ENCODE peak calls at places on chromosomes 16 and 17, in five cellular contexts. B is HCT116, N is K562, A is HepG2, C is SK-N-SH. Q is an unnamed sample.

GRCh38 chr17:17060930-17061329 is 18.7 kb downstream of the MPRIP start:
- DNase-seq in C (no peak), A (no peak), B (no peak), N (no peak), Q (no peak)

GRCh38 chr17:78884148-78884870 is 18.7 kb downstream of the CEP295NL start:
- DNase-seq in C (no peak), N (no peak), B (no peak), A (no peak), Q (no peak)

GRCh38 chr17:42018339-42018738 is 1.1 kb upstream of the DNAJC7 start:
- DNase-seq in B (no peak), N (no peak), A (peak), C (no peak), Q (no peak)

GRCh38 chr16:86048221-86048620 is 149.3 kb downstream of the IRF8 start:
- DNase-seq in B (no peak), C (no peak), A (no peak), N (no peak), Q (no peak)

GRCh38 chr16:13093676-13094075 is 192.3 kb downstream of the SHISA9 start:
- DNase-seq in C (no peak), B (no peak), N (no peak), A (no peak), Q (no peak)

GRCh38 chr16:71410146-71410545 is 31.7 kb downstream of the TLE7 start:
- DNase-seq in A (no peak), B (no peak), N (no peak), C (no peak), Q (no peak)

GRCh38 chr16:4114257-4115208 is 1.7 kb downstream of the ADCY9 start:
- DNase-seq in B (no peak), N (no peak), A (no peak), C (no peak), Q (no peak)

GRCh38 chr17:81314410-81315169 is 19.5 kb upstream of the SLC38A10 start:
- DNase-seq in A (no peak), N (no peak), C (no peak), B (no peak), Q (no peak)

GRCh38 chr17:81676906-81677305 is 6.7 kb downstream of the ARL16 start:
- DNase-seq in C (peak), A (no peak), N (no peak), B (no peak), Q (no peak)

GRCh38 chr17:63445571-63446217 is 412 bp downstream of the CYB561 start:
- DNase-seq in B (peak), A (no peak), N (peak), C (peak), Q (no peak)

GRCh38 chr17:50640701-50641338 is 6.1 kb downstream of the ABCC3 start:
- DNase-seq in N (peak), A (peak), C (no peak), B (no peak), Q (no peak)

GRCh38 chr16:77414752-77415231 is 20.0 kb downstream of the ADAMTS18 start:
- DNase-seq in C (no peak), A (no peak), B (no peak), N (no peak), Q (no peak)

GRCh38 chr16:88298882-88299745 is 83.6 kb upstream of the ZNF469 start:
- DNase-seq in B (no peak), N (no peak), C (no peak), A (no peak), Q (no peak)

GRCh38 chr16:88591577-88592021 is 21.4 kb downstream of the ZC3H18 start:
- DNase-seq in C (no peak), B (no peak), A (no peak), N (no peak), Q (peak)

GRCh38 chr17:55794681-55795080 is 43.8 kb downstream of the PCTP start:
- DNase-seq in N (no peak), C (no peak), A (no peak), B (no peak), Q (no peak)

GRCh38 chr17:74037320-74037719 is 166.2 kb upstream of the RPL38 start:
- DNase-seq in C (peak), B (no peak), A (no peak), N (no peak), Q (no peak)

GRCh38 chr16:57003439-57004386 is 14.4 kb downstream of the NLRC5 start:
- DNase-seq in A (no peak), N (no peak), B (no peak), C (no peak), Q (no peak)

GRCh38 chr16:26736084-26736483 is 330.6 kb upstream of the C16orf82 start:
- DNase-seq in A (no peak), C (no peak), B (no peak), N (no peak), Q (no peak)

GRCh38 chr16:66458292-66458691 is 31.2 kb downstream of the BEAN1 start:
- DNase-seq in N (no peak), C (no peak), B (no peak), A (no peak), Q (no peak)

GRCh38 chr16:51759999-51760398 is 608.9 kb upstream of the SALL1 start:
- DNase-seq in N (no peak), A (no peak), C (no peak), B (no peak), Q (no peak)

GRCh38 chr17:31745964-31746650 is 112.9 kb downstream of the COPRS start:
- DNase-seq in N (no peak), A (no peak), C (no peak), B (no peak), Q (no peak)

GRCh38 chr17:1898332-1898731 is 68.5 kb downstream of the RPA1 start:
- DNase-seq in N (no peak), A (no peak), C (peak), B (no peak), Q (no peak)

GRCh38 chr17:80882926-80883685 is 108.5 kb upstream of the CHMP6 start:
- DNase-seq in N (no peak), B (no peak), A (no peak), C (no peak), Q (no peak)

GRCh38 chr17:74212262-74212912 is 984 bp upstream of the TTYH2 start:
- DNase-seq in A (no peak), B (no peak), N (peak), C (no peak), Q (no peak)

GRCh38 chr16:21264226-21265036 is 13.7 kb downstream of the CRYM start:
- DNase-seq in A (peak), N (no peak), B (no peak), C (no peak), Q (no peak)

GRCh38 chr17:70668276-70668937 is 499.1 kb downstream of the KCNJ2 start:
- DNase-seq in C (no peak), A (no peak), N (no peak), B (no peak), Q (no peak)

GRCh38 chr17:17416007-17416399 is 60.8 kb upstream of the MED9 start:
- DNase-seq in A (peak), N (peak), B (peak), C (peak), Q (peak)

GRCh38 chr16:85888405-85889331 is 10.3 kb upstream of the IRF8 start:
- DNase-seq in N (no peak), B (no peak), C (no peak), A (peak), Q (peak)

GRCh38 chr17:68599091-68599872 is 1.9 kb downstream of the FAM20A start:
- DNase-seq in B (no peak), C (no peak), A (no peak), N (no peak), Q (no peak)

GRCh38 chr17:72193395-72194106 is 72.7 kb downstream of the SOX9 start:
- DNase-seq in C (no peak), B (no peak), A (no peak), N (no peak), Q (no peak)

GRCh38 chr17:32609085-32609484 is 122.3 kb downstream of the CDK5R1 start:
- DNase-seq in B (peak), N (no peak), A (peak), C (peak), Q (peak)

GRCh38 chr16:29992371-29992967 is 2.9 kb downstream of the HIRIP3 start:
- DNase-seq in C (no peak), N (no peak), A (no peak), B (no peak), Q (no peak)

GRCh38 chr16:13231365-13231764 is 330.0 kb downstream of the SHISA9 start:
- DNase-seq in A (no peak), B (no peak), N (no peak), C (no peak), Q (no peak)

DNA sequence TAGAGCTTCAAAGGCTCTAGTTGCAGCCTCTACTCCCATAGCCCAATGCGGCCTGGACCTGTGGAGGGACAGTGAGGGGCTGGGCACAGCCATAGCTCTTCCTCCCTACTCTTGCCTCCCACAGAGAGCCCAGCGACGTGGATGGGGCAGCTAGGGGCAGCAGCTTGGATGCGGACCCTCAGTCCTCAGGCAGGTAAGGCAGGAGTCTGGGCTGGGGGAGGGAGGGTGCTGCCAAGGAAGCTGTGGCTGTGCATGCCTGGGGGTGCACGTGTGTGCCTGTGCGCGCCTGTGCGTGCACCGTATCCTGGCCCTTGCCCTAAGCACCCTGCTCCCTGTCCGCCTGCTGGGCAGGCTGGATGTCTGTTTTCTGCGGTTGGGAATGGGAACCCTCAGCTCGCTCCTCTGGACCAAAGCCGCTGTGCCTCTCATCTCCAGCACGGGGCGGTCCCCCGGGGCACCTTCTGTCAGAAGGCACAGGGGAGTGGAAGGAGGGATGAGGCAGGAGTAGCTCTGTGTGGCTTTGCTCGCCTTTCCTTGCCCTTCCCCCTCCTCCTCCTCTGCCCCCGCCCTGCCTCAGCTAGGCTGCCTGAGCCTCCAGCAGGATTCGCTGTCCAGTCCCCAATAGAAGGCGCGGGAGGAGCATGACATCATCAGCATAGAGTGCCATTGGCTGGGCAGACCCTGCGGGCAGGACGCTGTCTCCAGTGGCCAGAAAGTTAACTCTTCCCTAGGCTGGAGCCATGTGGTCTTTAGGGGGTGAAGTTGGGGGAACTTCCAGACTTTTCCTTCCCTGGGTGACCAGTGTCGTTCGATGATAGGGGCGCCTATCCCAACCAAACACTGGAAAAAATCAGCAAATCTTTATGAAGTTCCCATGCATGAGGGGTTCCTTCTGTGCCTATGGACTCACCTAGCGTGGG is 797 bp downstream of the PRCD start:
- DNase-seq in B (peak), A (peak), N (peak), C (peak), Q (no peak)
- TF ChIP-seq ZBTB33 in B (no peak), A (peak), N (no peak), C (no peak), Q (no peak)

DNA sequence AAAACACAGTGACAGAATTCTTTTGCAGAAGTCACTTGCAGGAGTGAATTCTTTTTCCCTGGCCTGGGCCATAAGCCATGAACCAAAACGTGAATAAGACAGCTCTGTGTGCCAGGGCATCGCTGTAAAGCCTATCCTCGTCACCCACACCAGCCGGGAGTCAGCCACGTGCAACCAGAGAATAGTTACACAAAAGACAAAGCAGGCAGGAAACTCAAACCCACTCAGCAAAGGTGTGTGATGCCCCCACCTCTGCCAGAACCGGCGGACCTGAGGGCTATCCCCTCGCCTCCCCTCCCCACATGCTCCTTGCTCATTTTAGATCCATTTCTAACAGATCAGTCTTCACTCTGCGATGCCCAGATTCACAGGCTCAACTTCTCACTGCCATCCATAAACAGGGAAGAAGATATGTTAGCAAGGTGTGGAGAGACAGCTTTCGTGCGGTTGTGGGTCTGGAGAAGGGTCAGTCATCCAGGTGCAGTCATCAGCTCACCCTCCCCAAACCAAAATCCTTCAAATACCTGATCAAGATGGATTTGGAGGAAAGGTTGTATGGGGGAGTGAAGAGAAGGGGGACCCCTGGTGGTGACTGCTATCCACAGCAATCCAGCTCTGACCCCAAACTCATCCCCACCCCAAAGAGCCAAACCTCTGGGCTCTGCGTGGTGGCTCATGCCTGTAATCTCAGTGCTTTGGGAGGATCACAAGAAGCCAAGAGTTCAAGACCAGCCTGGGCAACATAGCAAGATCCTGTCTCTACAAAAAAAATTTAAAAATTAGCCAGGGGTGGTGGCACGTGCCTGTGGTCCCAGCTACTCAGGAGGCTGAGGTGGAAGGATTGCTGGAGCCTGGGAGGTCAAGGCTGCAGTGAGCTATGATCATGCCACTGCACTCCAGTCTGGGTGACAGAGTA is 219.2 kb downstream of the C16orf78 start:
- DNase-seq in A (peak), N (peak), B (peak), C (peak), Q (no peak)
- TF ChIP-seq ZBTB33 in A (no peak), N (no peak), B (no peak), C (no peak), Q (no peak)

DNA sequence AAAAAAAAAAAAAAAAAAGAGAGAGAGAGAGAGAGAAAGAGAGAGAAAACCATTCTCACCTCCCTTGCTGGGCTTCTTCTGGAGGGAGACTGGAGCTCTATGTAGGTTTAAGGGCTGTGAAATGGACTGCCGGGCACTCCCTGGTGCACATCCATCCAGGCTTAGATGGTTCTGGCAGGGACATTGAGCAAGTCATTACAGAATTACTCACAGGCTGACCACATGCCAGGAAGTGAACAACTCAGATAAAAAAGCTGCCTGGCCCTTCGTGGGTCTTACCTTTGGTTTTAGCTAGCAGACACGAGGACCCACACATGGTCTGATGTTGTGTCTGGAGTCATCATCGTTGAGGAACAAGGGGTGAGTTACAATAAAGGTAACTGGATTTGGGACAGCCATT is 847.4 kb upstream of the EEF2KMT start:
- DNase-seq in C (peak), N (no peak), A (no peak), B (no peak), Q (no peak)
- TF ChIP-seq ZBTB33 in C (no peak), N (no peak), A (no peak), B (no peak), Q (no peak)

DNA sequence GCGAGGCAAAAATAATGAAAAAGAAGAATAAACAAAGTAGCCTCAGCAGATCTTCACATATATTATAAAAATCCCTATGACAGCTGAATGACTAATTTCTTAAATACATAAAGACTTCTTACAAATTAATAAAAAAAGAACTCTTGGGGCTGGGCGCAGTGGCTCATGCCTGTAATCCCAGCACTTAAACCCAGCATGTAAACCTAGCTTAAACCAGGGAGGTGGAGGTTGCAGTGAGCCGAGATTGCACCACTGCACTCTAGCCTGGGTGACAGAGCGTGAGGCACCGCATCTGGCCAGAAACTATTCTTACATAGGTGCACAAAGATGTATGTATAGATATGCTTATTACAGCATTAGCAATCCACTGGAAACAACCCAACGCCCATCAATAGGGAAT is 27.7 kb downstream of the C17orf100 start:
- DNase-seq in C (no peak), A (no peak), B (no peak), N (no peak), Q (no peak)
- TF ChIP-seq ZBTB33 in C (no peak), A (no peak), B (no peak), N (no peak), Q (no peak)

GRCh38 chr16:83926726-83927397 is 26.2 kb upstream of the OSGIN1 start:
- DNase-seq in N (peak), A (peak), C (peak), B (peak), Q (no peak)
- TF ChIP-seq ZBTB33 in N (no peak), A (no peak), C (no peak), B (peak), Q (peak)

DNA sequence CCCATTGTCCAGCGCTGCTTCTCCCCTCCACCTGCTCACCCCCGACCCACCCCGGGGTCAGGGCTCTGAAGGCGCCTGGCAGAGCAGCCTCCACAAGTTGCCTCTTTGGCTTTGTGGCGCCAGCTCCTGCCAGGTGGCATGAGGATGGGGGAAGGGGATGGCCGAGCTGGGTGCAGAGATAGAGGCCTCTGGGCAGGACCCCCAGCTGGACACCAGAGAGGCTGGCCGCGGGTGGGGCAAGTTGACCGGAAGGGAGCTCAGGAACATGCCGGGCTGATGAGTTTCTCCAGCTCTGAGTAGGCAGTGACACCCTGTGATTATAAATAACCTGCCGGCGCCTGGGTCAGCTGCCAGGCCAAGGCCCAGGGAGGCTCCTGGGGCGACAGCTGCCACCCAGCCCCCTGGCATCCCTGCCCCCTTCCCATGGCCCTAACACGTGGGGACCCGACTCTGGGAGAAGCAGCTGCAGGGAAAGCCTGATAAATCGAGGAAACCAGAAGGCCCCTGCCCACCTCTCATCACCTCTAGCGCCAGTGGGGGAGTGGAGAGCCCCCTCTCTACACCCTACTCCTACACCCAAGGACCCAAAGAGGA is 729 bp downstream of the P2RX5 start:
- DNase-seq in B (no peak), N (no peak), A (no peak), C (peak), Q (no peak)
- TF ChIP-seq ZBTB33 in B (no peak), N (no peak), A (no peak), C (no peak), Q (no peak)

DNA sequence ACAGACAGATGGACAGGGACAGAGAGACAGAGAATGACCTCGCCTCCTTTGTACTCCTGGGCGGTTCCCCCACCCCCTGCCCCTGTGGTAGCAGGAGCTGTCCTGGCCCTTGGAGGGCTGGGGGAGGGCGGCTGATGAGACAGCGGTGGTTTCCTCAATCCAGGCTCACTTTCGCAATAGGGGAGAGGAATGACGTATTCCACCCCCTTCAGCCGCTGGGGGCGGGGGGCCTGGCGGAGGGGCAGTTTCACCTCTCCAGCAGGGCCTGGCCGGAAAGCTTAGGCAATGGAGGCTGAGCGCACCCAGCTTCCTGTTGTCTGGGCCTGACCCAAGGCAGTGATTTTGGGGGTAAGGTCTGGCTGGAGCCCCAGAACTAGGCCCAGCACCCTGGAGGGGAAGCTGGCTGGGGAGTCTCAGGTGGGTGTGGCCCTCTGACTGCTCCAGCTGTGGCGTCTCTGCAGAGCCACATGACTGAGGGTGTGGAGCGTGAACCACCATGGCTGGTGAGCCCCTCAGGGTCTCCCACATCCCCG is 7.4 kb downstream of the FMNL1 start:
- DNase-seq in C (no peak), A (peak), B (no peak), N (peak), Q (peak)
- TF ChIP-seq ZBTB33 in C (no peak), A (no peak), B (no peak), N (no peak), Q (no peak)

GRCh38 chr16:84303023-84303422 is 8.3 kb downstream of the WFDC1 start:
- DNase-seq in N (no peak), B (no peak), A (no peak), C (no peak), Q (no peak)
- TF ChIP-seq ZBTB33 in N (no peak), B (no peak), A (no peak), C (no peak), Q (no peak)

DNA sequence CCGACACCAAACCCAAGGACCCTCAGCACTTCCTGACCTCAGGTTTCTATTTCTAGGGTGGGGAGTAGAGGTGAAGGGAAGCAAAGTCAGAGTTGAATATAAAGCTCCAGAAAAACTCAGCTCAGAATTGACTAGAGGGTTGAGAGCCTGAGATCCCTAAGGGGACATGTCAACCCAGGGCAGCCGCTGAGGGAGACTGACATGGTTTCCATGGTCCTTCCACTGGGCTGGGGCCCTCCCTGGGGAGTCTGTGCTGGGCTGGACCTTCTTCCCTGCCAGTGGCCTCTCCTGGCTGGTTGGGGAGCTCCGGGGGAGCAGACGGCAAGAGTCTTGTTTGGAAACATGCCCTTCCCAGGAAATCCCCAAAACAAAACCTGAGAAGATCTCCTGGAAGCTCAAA is 121.3 kb downstream of the METRNL start:
- DNase-seq in B (no peak), A (no peak), N (no peak), C (no peak), Q (no peak)
- TF ChIP-seq ZBTB33 in B (no peak), A (no peak), N (no peak), C (no peak), Q (no peak)